ENCODE peak calls at places on chromosome X, in five cellular contexts. G, T, K, U and C are unnamed samples.

GRCh38 chrX:79623098-79623762 is 256.1 kb upstream of the ITM2A start:
- DNase-seq in G (no peak), T (peak; percentile 12), K (no peak), U (no peak), C (no peak)

GRCh38 chrX:101025126-101025525 is 26.8 kb downstream of the TRMT2B start:
- DNase-seq in G (peak; percentile 11), T (no peak), K (no peak), U (no peak), C (no peak)

GRCh38 chrX:21412883-21413282 is 38.7 kb downstream of the CNKSR2 start:
- DNase-seq in G (peak; percentile 48), T (no peak), K (no peak), U (peak; percentile 13), C (no peak)

GRCh38 chrX:129961180-129962083 is 21.0 kb upstream of the BCORL1 start:
- DNase-seq in G (no peak), T (peak; percentile 83), K (no peak), U (peak; percentile 70), C (peak; percentile 85)

GRCh38 chrX:57583477-57583876 is 8.3 kb upstream of the ZXDB start:
- DNase-seq in G (no peak), T (peak; percentile 2), K (no peak), U (no peak), C (no peak)

GRCh38 chrX:24862343-24862742 is 153.4 kb downstream of the ARX start:
- DNase-seq in G (no peak), T (no peak), K (no peak), U (no peak), C (no peak)

GRCh38 chrX:17412692-17413091 is 37.7 kb downstream of the NHS start:
- DNase-seq in G (peak; percentile 79), T (no peak), K (no peak), U (peak; percentile 35), C (no peak)

GRCh38 chrX:124646403-124646802 is 300.0 kb downstream of the SH2D1A start:
- DNase-seq in G (no peak), T (no peak), K (no peak), U (no peak), C (no peak)

GRCh38 chrX:9566150-9566621 is 101.3 kb downstream of the TBL1X start:
- DNase-seq in G (peak; percentile 61), T (peak; percentile 64), K (no peak), U (peak; percentile 80), C (no peak)

GRCh38 chrX:33434256-33435092 is 223.1 kb upstream of the DMD start:
- DNase-seq in G (peak; percentile 3), T (peak; percentile 57), K (no peak), U (peak; percentile 19), C (no peak)

GRCh38 chrX:119007189-119007770 is 32.9 kb downstream of the LONRF3 start:
- DNase-seq in G (no peak), T (no peak), K (no peak), U (no peak), C (no peak)